ENCODE peak calls at places on chromosomes 13 and 19, in seven cellular contexts. V, T, K, C, Y, E and X are unnamed samples.

GRCh38 chr13:50011461-50011860 is 3.8 kb upstream of the KCNRG start:
- DNase-seq in V (no peak), T (no peak), K (no peak), C (no peak), Y (no peak), E (no peak), X (no peak)

GRCh38 chr19:41990028-41990427 is 4.0 kb downstream of the ATP1A3 start:
- DNase-seq in V (no peak), T (no peak), K (no peak), C (no peak), Y (no peak), E (no peak), X (no peak)

GRCh38 chr19:45187421-45188100 is 9.0 kb downstream of the BLOC1S3 start:
- DNase-seq in V (no peak), T (no peak), K (no peak), C (peak; percentile 33), Y (no peak), E (peak; percentile 63), X (no peak)

GRCh38 chr19:4425531-4425930 is 23.1 kb downstream of the CHAF1A start:
- DNase-seq in V (no peak), T (no peak), K (no peak), C (no peak), Y (peak; percentile 91), E (no peak), X (no peak)

GRCh38 chr13:50006426-50007135 is 8.7 kb upstream of the KCNRG start:
- DNase-seq in V (no peak), T (no peak), K (no peak), C (no peak), Y (peak; percentile 76), E (no peak), X (no peak)

GRCh38 chr13:33003458-33004019 is 12.7 kb upstream of the KL start:
- DNase-seq in V (no peak), T (no peak), K (no peak), C (no peak), Y (no peak), E (no peak), X (no peak)

GRCh38 chr13:64289702-64290101 is 2874.1 kb upstream of the PCDH20 start:
- DNase-seq in V (no peak), T (no peak), K (no peak), C (no peak), Y (no peak), E (no peak), X (no peak)

GRCh38 chr13:43664700-43665191 is 122.0 kb downstream of the ENOX1 start:
- DNase-seq in V (peak; percentile 38), T (no peak), K (no peak), C (no peak), Y (peak; percentile 70), E (no peak), X (no peak)

GRCh38 chr13:100156786-100157185 is 67.9 kb downstream of the PCCA start:
- DNase-seq in V (no peak), T (no peak), K (no peak), C (no peak), Y (peak; percentile 31), E (no peak), X (no peak)

GRCh38 chr19:39411832-39412099 is 703 bp upstream of the PLEKHG2 start:
- DNase-seq in V (peak; percentile 92), T (peak; percentile 85), K (peak; percentile 94), C (peak; percentile 94), Y (peak; percentile 97), E (peak; percentile 81), X (peak; percentile 88)

GRCh38 chr13:97435297-97435682 is 1.3 kb downstream of the RAP2A start:
- DNase-seq in V (no peak), T (no peak), K (no peak), C (no peak), Y (no peak), E (no peak), X (no peak)

GRCh38 chr19:610801-611505 is 21.3 kb downstream of the HCN2 start:
- DNase-seq in V (no peak), T (no peak), K (no peak), C (peak; percentile 69), Y (no peak), E (no peak), X (no peak)

GRCh38 chr19:11581740-11582139 is 4.3 kb upstream of the ACP5 start:
- DNase-seq in V (no peak), T (no peak), K (no peak), C (peak; percentile 28), Y (peak; percentile 28), E (no peak), X (no peak)

DNA sequence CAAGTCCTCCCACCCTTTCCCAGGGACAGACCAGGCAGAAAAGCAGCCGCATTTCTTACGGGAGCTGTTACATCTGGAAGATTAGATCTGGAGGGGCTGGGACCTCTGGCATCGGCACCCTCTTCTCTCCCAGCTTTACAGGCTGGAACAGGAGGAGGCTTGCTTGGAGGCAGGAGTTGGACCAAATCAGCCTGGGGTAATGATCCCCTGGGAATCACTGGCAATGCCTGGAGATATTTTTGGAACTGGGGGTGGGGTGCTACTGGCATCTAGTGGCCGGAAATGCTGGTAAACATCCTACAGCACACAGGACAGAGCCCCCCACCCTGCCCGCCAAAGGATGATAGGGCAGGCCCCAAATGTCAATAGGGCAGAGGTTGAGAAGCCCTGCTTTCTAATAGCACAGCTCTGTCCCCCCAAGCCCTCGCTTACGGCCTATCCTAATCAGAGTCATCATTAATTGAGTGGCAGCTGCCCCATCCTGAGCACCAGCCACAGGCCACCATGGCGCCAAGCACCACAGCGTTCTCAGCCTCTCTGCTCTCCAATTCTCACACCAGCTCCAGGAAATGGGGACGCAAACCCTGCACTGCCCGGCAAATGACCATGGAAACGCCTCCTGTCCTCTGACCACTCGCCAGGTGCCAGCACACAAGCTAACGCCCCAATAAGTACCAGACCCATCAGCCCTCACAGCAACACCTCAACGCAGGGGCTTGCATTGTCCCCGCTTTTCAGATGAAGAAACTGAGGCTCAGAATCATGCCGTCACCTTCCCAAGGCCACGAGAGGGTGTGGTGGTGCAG is 20.6 kb downstream of the LRRC4B start:
- DNase-seq in V (no peak), T (no peak), K (no peak), C (no peak), Y (no peak), E (no peak), X (no peak)
- TF ChIP-seq CTCF in V (no peak), T (no peak), K (no peak), C (no peak), Y (no peak), E (peak; percentile 39), X (no peak)

GRCh38 chr19:18161691-18162039 is 8.7 kb downstream of the PIK3R2 start:
- DNase-seq in V (no peak), T (no peak), K (no peak), C (no peak), Y (no peak), E (no peak), X (no peak)
- TF ChIP-seq CTCF in V (peak; percentile 16), T (no peak), K (peak; percentile 32), C (peak; percentile 6), Y (no peak), E (no peak), X (no peak)

GRCh38 chr13:113273856-113274590 is 23.0 kb upstream of the LAMP1 start:
- DNase-seq in V (no peak), T (no peak), K (peak; percentile 71), C (no peak), Y (peak; percentile 72), E (no peak), X (no peak)

GRCh38 chr13:113272791-113273190 is 24.2 kb upstream of the LAMP1 start:
- DNase-seq in V (no peak), T (no peak), K (peak; percentile 65), C (no peak), Y (no peak), E (no peak), X (no peak)

GRCh38 chr13:113275387-113275786 is 21.7 kb upstream of the LAMP1 start:
- DNase-seq in V (no peak), T (peak; percentile 25), K (no peak), C (peak; percentile 36), Y (peak; percentile 70), E (peak; percentile 62), X (no peak)
- TF ChIP-seq CTCF in V (peak; percentile 43), T (peak; percentile 69), K (peak; percentile 40), C (peak; percentile 34), Y (peak; percentile 71), E (peak; percentile 78), X (peak; percentile 28)

GRCh38 chr13:21203132-21203531 is 26.7 kb downstream of the MRPL57 start:
- DNase-seq in V (no peak), T (no peak), K (no peak), C (no peak), Y (no peak), E (no peak), X (no peak)
- TF ChIP-seq CTCF in V (no peak), T (no peak), K (no peak), C (no peak), Y (no peak), E (no peak), X (no peak)